ENCODE peak calls at places on chromosomes 4 and X, in eight cellular contexts. J is PC-3, Z is GM23248, N is fibroblast of lung, I is SK-N-SH, H is kidney, F is neural progenitor cell, M is MM.1S. R is an unnamed sample.

GRCh38 chr4:160835789-160836188 is 1328.0 kb downstream of the FSTL5 start:
- DNase-seq in Z (no peak), F (peak), J (peak), I (no peak), N (peak), H (peak), M (no peak), R (no peak)

GRCh38 chr4:47836655-47837581 is 949 bp downstream of the CORIN start:
- DNase-seq in Z (peak), J (peak), F (peak), M (peak), N (peak), H (peak), I (peak), R (peak)

GRCh38 chr4:15470149-15470520 is 453 bp downstream of the CC2D2A start:
- DNase-seq in J (no peak), N (peak), M (no peak), Z (peak), H (no peak), F (no peak), I (no peak), R (peak)

GRCh38 chrX:24838624-24839023 is 144.9 kb downstream of the POLA1 start:
- DNase-seq in I (peak), F (peak), M (peak), H (no peak), J (peak), Z (peak), N (peak), R (peak)

GRCh38 chrX:46294234-46294633 is 251.0 kb downstream of the ZNF674 start:
- DNase-seq in Z (peak), M (no peak), H (no peak), I (no peak), N (peak), J (no peak), F (no peak), R (peak)

GRCh38 chr4:25663778-25664177 is 8.1 kb downstream of the SLC34A2 start:
- DNase-seq in M (no peak), N (no peak), F (peak), I (no peak), H (no peak), Z (no peak), J (no peak), R (no peak)

GRCh38 chrX:20320461-20321159 is 53.9 kb upstream of the RPS6KA3 start:
- DNase-seq in M (peak), N (no peak), I (no peak), F (no peak), H (no peak), J (peak), Z (no peak), R (peak)

GRCh38 chr4:90951037-90951436 is 823.8 kb downstream of the CCSER1 start:
- DNase-seq in N (peak), H (no peak), M (no peak), J (peak), I (no peak), Z (no peak), F (no peak), R (no peak)

GRCh38 chr4:75892508-75892907 is 9.7 kb downstream of the PPEF2 start:
- DNase-seq in F (peak), Z (no peak), M (no peak), I (peak), J (peak), H (no peak), N (no peak), R (no peak)

GRCh38 chr4:107853444-107854325 is 29.0 kb downstream of the SGMS2 start:
- DNase-seq in J (peak), Z (peak), M (no peak), H (no peak), I (no peak), F (no peak), N (peak), R (peak)

GRCh38 chrX:41912922-41913321 is 10.4 kb downstream of the CASK start:
- DNase-seq in I (no peak), N (peak), J (peak), F (no peak), M (no peak), Z (peak), H (no peak), R (no peak)

GRCh38 chr4:186624951-186625350 is 69.6 kb upstream of the MTNR1A start:
- DNase-seq in N (peak), Z (peak), H (no peak), F (peak), I (no peak), M (no peak), J (no peak), R (peak)

GRCh38 chrX:38800981-38801845 is at the start of gene MID1IP1:
- DNase-seq in I (peak), F (peak), H (peak), M (peak), J (peak), N (peak), Z (peak), R (peak)

GRCh38 chrX:46704767-46705386 is 54.0 kb downstream of the SLC9A7 start:
- DNase-seq in F (no peak), H (no peak), I (no peak), Z (peak), J (no peak), M (no peak), N (peak), R (peak)

GRCh38 chr4:566508-567295 is 9.4 kb downstream of the TMEM271 start:
- DNase-seq in H (peak), Z (no peak), M (no peak), J (no peak), I (peak), N (no peak), F (no peak), R (no peak)

DNA sequence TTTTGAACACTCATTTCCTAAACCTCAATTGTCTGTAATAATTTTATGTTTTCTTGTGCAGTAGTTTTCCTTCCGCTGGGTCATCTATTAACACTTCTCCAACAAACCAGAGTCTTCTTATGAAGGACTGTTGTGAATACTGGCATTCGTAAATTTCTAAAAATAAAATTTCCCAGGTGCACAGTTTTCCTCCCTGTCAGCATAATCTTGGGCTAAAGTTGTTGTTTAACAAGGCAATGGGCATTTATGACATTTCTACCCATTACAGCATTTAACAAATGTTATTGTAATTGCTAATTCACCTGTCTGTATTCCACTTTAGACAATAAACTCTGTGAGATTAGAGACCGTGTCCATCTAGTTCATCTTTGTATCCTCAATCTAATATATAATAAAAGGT is 1.2 kb downstream of the SCFD2 start:
- DNase-seq in Z (no peak), I (no peak), F (no peak), H (no peak), J (no peak), M (no peak), N (no peak), R (no peak)
- H3K9ac ChIP-seq in Z (peak), I (peak), F (no peak), H (no peak), J (peak), M (peak), N (no peak), R (peak)

GRCh38 chrX:2819345-2820130 is 9.2 kb upstream of the GYG2 start:
- DNase-seq in H (no peak), F (no peak), J (peak), I (peak), M (no peak), N (no peak), Z (peak), R (peak)
- H3K9ac ChIP-seq in H (no peak), F (no peak), J (no peak), I (no peak), M (no peak), N (no peak), Z (no peak), R (no peak)

DNA sequence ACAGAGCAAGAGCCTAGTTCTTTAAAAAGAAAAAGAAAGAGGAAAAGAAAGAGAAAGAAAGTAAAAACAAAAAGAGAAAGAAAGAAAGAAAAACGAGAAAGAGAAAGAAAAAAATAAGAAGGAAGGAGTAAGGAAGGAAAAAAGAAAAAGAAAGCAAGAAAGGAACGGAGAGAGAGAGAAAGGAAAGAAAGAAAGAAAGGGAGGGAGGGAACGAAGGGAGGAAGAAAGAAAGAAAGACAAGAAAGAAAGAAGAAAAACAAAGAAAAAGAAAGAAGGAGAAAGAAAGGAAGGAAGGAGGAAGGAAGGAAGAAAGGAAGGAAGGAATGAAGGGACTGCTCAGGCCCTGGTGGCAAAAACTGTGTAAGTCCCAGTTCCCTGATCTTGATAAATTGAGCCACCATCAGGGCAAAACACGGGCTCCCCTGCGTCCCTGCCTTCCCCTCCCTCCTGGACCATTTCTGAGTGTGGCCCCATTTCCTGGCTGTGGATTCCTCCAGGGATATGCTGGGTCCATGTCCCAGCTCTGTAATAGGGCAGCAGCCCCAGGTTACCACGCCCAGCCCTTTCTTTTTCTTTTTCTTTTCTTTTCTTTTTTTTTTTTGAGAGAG is 44.8 kb downstream of the SHOX start:
- DNase-seq in F (peak), J (no peak), Z (no peak), H (no peak), N (no peak), I (no peak), M (no peak), R (no peak)
- H3K9ac ChIP-seq in F (no peak), J (no peak), Z (no peak), H (no peak), N (no peak), I (no peak), M (no peak), R (no peak)

GRCh38 chr4:86961605-86962295 is 26.9 kb downstream of the AFF1 start:
- DNase-seq in F (no peak), M (peak), N (peak), J (no peak), Z (peak), H (no peak), I (no peak), R (no peak)
- H3K9ac ChIP-seq in F (no peak), M (peak), N (no peak), J (no peak), Z (no peak), H (no peak), I (no peak), R (no peak)

DNA sequence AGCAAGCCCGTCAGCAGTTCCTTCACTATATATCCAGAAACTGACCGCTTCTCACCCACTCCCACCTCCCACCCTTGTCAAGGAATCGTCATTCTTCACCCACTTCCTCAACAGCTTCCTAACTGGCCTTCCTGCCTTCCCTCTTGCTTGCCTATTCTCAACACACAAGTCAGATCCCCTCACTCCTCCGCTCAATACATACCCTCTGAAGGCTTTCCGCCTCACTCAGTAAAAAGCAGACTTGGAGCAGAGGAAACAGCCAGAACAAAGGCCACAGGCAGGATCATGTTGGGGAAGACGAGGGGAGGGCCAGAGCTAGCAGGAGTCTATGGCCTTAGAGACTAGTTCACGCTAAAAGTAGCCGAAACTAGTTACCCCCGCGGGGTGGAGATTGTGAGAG is 23.7 kb downstream of the RWDD4 start:
- DNase-seq in J (no peak), N (no peak), F (peak), I (no peak), H (no peak), M (no peak), Z (no peak), R (no peak)
- H3K9ac ChIP-seq in J (no peak), N (no peak), F (no peak), I (no peak), H (no peak), M (no peak), Z (no peak), R (no peak)

GRCh38 chr4:183659029-183659870 is at the start of the genes RWDD4 and TRAPPC11:
- DNase-seq in I (peak), H (peak), Z (peak), F (peak), N (peak), M (peak), J (peak), R (peak)
- H3K9ac ChIP-seq in I (peak), H (peak), Z (peak), F (peak), N (peak), M (peak), J (peak), R (peak)

DNA sequence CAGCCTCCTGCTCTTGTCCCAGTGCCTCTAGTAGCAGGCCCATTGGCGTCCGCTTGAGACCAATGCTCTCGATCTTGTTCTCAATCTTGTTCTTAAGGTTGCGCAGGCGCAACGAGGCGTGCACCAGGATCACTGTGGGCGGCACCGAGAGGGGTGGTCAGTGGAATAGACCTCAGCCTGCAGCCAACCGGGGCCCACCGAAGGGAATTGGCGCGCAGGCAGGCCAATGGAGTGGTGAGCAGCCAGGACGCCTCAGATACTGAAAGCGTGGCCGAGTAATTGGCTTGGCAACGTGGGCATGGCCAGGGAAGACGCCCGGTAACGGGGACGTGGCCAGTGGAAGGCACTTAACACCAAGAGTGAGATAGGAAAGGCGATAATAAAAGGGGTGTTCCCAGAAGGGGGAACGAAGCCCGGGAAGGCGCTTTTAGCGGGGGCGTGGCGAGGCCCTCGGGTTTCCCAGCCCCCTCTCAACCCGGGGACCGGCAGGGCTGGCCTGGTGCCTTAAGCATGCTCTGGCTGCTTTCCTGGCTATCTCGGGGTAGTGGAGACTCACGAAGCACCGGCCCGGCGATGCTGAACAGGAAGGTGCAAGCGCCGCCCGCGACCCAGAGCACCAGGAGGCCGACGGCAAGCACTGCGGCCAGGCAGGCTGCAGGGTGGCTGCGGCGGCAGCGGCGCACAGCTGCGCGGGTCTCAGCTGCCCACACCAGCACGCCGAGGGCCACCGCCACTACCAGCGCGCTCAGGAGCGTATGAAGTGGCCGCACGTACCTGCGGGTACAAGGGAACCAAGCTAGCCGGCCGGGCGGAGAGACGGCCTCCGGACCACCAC is 1.7 kb downstream of the PRAF2 start:
- DNase-seq in M (no peak), N (peak), J (no peak), Z (peak), F (no peak), I (peak), H (peak), R (peak)
- H3K9ac ChIP-seq in M (no peak), N (peak), J (no peak), Z (peak), F (no peak), I (peak), H (no peak), R (peak)

R was measured in adipocyte.